ENCODE peak calls at places on chromosomes 3 and 15, in six cellular contexts. X is NCI-H748 treated with DMSO at 0.1 percent for 48 hours, S is GM20000, K is substantia nigra, I is EL, C is C1 segment of cervical spinal cord. P is an unnamed sample.

GRCh38 chr15:40325700-40326099 is 2.2 kb downstream of the INAFM2 start:
- DNase-seq in C (no peak), X (no peak), I (no peak), K (no peak), S (no peak), P (no peak)

GRCh38 chr15:101664303-101664913 is 12.2 kb upstream of the TM2D3 start:
- DNase-seq in K (no peak), I (no peak), S (no peak), X (no peak), C (no peak), P (peak)

GRCh38 chr15:65870889-65871533 is 1.7 kb downstream of the RAB11A start:
- DNase-seq in I (peak), K (no peak), C (no peak), X (no peak), S (peak), P (no peak)

GRCh38 chr15:25090073-25090733 is 135.4 kb downstream of the SNRPN start:
- DNase-seq in K (no peak), I (no peak), X (no peak), C (no peak), S (no peak), P (no peak)

GRCh38 chr3:178690571-178690970 is 154.3 kb downstream of the KCNMB2 start:
- DNase-seq in K (no peak), S (no peak), I (no peak), X (no peak), C (no peak), P (no peak)

GRCh38 chr3:159821737-159822136 is 166.9 kb upstream of the IL12A start:
- DNase-seq in C (no peak), K (no peak), X (no peak), I (peak), S (no peak), P (no peak)

GRCh38 chr15:80562033-80562432 is 133.1 kb upstream of the ABHD17C start:
- DNase-seq in X (no peak), C (no peak), I (no peak), K (no peak), S (no peak), P (no peak)

GRCh38 chr3:29373016-29373690 is 92.3 kb downstream of the RBMS3 start:
- DNase-seq in S (no peak), I (peak), C (no peak), X (no peak), K (no peak), P (no peak)

GRCh38 chr15:35696767-35697231 is 150.8 kb upstream of the DPH6 start:
- DNase-seq in I (peak), S (no peak), C (no peak), K (no peak), X (no peak), P (no peak)

GRCh38 chr3:195117978-195118581 is 152.9 kb downstream of the XXYLT1 start:
- DNase-seq in I (peak), C (no peak), S (no peak), K (no peak), X (no peak), P (no peak)

P was measured in WERI-Rb-1.